ENCODE peak calls at places on chromosome 16, in four cellular contexts. D is K562, Q is GM12878, I is HepG2. R is an unnamed sample.

GRCh38 chr16:57041182-57042156 is 50.9 kb upstream of the CPNE2 start:
- DNase-seq in D (no peak), Q (peak; percentile 79), I (no peak), R (no peak)

GRCh38 chr16:31225193-31225592 is 8.3 kb upstream of the PYDC1 start:
- DNase-seq in D (peak; percentile 17), Q (no peak), I (no peak), R (no peak)

GRCh38 chr16:68081796-68082567 is 3.2 kb upstream of the NFATC3 start:
- DNase-seq in D (no peak), Q (no peak), I (no peak), R (no peak)

GRCh38 chr16:23424292-23424958 is 28.6 kb downstream of the COG7 start:
- DNase-seq in D (no peak), Q (no peak), I (no peak), R (no peak)

GRCh38 chr16:25110392-25110947 is 1.1 kb upstream of the LCMT1 start:
- DNase-seq in D (no peak), Q (no peak), I (no peak), R (no peak)

GRCh38 chr16:85916141-85916890 is 17.4 kb downstream of the IRF8 start:
- DNase-seq in D (no peak), Q (no peak), I (peak; percentile 62), R (no peak)

GRCh38 chr16:86345521-86345920 is 164.8 kb upstream of the FOXF1 start:
- DNase-seq in D (no peak), Q (no peak), I (no peak), R (no peak)

GRCh38 chr16:61900482-61900881 is 135.8 kb downstream of the CDH8 start:
- DNase-seq in D (no peak), Q (no peak), I (no peak), R (no peak)

GRCh38 chr16:12087901-12088364 is 111.4 kb downstream of the SNX29 start:
- DNase-seq in D (no peak), Q (no peak), I (no peak), R (no peak)

GRCh38 chr16:4982056-4982867 is 24.1 kb downstream of the SEC14L5 start:
- DNase-seq in D (no peak), Q (no peak), I (no peak), R (no peak)

GRCh38 chr16:69706256-69706974 is 19.9 kb downstream of the NQO1 start:
- DNase-seq in D (no peak), Q (no peak), I (no peak), R (no peak)

GRCh38 chr16:58280846-58281301 is 14.0 kb downstream of the PRSS54 start:
- DNase-seq in D (no peak), Q (no peak), I (no peak), R (peak; percentile 52)

GRCh38 chr16:19382887-19383816 is 34.5 kb upstream of the TMC5 start:
- DNase-seq in D (no peak), Q (no peak), I (no peak), R (no peak)

GRCh38 chr16:31713945-31714898 is 159.4 kb upstream of the ZNF267 start:
- DNase-seq in D (peak; percentile 52), Q (no peak), I (no peak), R (peak; percentile 63)

GRCh38 chr16:68452176-68452575 is 3.9 kb upstream of the SMPD3 start:
- DNase-seq in D (no peak), Q (no peak), I (no peak), R (no peak)

GRCh38 chr16:85104821-85105391 is 7.4 kb downstream of the CIBAR2 start:
- DNase-seq in D (no peak), Q (peak; percentile 21), I (no peak), R (no peak)

GRCh38 chr16:180101-180920 is at the start of gene HBQ1:
- DNase-seq in D (peak; percentile 78), Q (no peak), I (peak; percentile 21), R (peak; percentile 71)

GRCh38 chr16:23143391-23143790 is 5.9 kb downstream of the USP31 start:
- DNase-seq in D (no peak), Q (no peak), I (no peak), R (no peak)

GRCh38 chr16:72797606-72798005 is 250.3 kb downstream of the ZFHX3 start:
- DNase-seq in D (no peak), Q (no peak), I (no peak), R (no peak)

GRCh38 chr16:84884311-84885023 is 64.7 kb downstream of the CRISPLD2 start:
- DNase-seq in D (peak; percentile 68), Q (no peak), I (peak; percentile 45), R (no peak)

GRCh38 chr16:23941963-23942564 is 106.3 kb downstream of the PRKCB start:
- DNase-seq in D (no peak), Q (no peak), I (no peak), R (no peak)

GRCh38 chr16:85067024-85067423 is 39.4 kb downstream of the KIAA0513 start:
- DNase-seq in D (no peak), Q (no peak), I (no peak), R (no peak)

GRCh38 chr16:31505483-31505882 is 2.7 kb downstream of the RUSF1 start:
- DNase-seq in D (no peak), Q (peak; percentile 61), I (no peak), R (no peak)

GRCh38 chr16:1474471-1474795 is 395 bp downstream of the CLCN7 start:
- DNase-seq in D (no peak), Q (no peak), I (no peak), R (peak; percentile 45)

GRCh38 chr16:1475552-1476114 is 805 bp upstream of the CLCN7 start:
- DNase-seq in D (no peak), Q (no peak), I (no peak), R (no peak)

GRCh38 chr16:1474047-1474446 is 781 bp downstream of the CLCN7 start:
- DNase-seq in D (no peak), Q (no peak), I (peak; percentile 28), R (no peak)

GRCh38 chr16:1472974-1473373 is 1.9 kb downstream of the CLCN7 start:
- DNase-seq in D (peak; percentile 63), Q (no peak), I (no peak), R (no peak)

DNA sequence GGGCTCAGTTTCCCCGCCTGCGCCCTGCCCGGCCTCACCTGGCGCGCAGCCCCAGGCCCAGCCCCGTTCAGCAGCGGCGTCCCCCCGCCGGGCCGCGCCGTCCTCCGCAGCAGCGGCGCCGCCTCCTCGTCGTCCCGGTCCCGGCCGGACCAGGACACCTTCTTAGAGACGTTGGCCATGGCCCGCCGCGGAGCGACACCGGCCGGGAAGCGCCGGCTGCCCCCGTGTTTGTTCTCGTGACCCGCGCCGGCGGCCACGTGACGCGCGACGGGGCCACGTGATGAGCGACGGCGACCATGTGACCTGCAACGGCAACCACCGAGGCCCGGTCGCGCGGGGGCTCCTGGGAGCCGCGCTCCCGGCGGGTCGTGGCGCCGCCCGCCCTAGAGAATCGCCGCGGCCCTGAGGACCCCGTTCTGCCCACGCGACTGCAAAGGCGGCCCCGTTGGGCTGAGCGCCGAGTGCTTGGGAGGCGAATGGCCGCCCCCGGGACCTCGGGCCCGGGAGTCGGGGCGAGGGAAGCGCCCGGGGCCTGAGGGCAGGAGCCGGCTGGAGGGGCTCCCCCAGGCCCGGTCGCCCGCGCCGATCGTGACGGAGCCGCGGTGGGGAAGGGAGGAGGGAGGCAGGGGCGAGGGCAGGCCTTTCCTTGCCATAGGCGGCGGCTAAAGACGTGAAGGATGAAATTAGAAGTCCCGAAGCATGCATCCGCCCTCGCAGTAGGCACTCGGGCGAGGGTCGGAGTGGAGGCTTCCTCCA is at the start of gene CLCN7:
- DNase-seq in D (peak; percentile 93), Q (no peak), I (peak; percentile 67), R (peak; percentile 85)
- TF ChIP-seq REST in D (peak; percentile 55), Q (no peak), I (no peak), R (no peak)

DNA sequence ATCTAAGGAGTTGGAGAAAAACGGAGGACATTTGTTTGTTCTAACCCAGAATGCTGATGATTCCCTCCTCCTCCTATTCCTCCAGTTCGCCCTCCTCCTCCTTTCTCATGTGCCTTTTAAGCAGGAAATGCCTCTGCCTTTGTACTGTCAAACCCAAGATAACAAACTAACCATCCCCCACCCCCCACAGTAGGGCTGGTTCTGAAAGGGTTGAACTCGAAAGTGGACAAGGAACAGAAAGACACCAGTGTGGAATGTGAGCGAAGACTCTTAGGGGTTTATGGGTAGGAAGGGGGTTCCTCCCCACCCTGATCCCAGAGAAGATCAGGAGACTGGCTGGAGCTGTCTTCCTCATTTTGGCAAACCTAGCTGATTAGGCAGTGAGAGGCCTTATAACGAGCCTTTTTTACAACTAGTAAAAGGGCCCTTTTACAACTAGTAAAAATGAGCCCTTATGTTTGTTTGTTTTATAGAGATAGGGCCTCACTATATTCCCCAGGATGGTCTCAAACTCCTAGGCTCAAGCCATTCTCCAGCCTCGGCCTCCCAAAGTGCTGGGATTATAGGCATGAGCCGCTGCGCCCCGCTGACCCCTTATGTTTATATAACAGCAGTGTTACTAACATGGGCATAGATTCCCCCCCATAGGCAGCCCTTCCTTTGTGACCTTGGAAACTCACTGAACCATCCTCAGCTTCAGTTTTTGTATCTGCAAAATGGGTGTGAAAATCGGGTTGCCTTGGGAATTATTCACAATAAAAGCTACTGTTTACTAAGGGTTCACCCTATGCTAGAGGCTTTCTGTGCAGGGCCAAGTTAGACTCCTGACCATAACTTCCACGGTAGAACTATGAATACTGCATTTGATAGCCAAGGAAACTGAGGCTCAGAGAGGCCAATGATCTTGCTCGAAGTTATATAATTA is 1.1 kb downstream of the CHD9 start:
- DNase-seq in D (peak; percentile 59), Q (no peak), I (peak; percentile 70), R (peak; percentile 83)
- TF ChIP-seq CREB1 in D (no peak), Q (no peak), I (no peak), R (no peak)

GRCh38 chr16:82892327-82892726 is 265.6 kb downstream of the CDH13 start:
- DNase-seq in D (no peak), Q (no peak), I (no peak), R (no peak)
- TF ChIP-seq REST in D (no peak), Q (no peak), I (no peak), R (no peak)

DNA sequence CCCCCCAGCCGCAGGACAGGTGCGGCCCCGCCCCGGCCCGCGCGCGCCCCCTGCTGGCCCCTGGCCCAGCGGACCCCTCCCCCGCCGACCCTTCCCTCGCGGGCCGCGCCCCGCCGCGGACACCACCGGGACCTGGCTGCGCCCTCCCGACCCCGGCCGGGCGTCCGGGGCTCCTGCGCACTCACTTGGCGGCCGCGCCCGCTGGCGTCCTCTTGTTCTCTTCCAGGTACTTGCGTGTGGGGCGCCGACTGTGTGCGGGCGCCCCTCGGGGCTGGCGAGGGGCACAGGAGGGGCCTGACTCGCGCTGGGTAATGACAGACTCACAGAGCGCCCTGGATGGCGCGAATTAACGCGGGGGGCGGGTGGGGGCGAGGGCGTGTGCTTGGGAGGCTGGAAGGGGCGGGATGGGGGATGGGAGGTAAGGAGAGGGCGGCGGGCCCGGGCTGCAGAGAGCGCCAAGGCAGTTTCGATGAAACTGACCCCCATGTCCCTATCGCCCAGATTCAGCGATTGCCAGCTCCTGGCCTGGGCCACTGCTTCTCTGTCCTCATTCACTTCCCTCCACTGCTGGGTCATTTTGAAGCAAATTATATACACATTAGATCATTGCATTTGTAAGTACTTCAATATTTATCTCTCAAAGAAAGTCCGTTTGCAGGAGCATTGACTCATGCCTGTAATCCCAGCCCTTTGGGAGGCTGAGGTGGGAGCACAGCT is 445 bp upstream of the DBNDD1 start:
- DNase-seq in D (peak; percentile 95), Q (no peak), I (peak; percentile 67), R (peak; percentile 86)
- TF ChIP-seq CREB1 in D (peak; percentile 77), Q (no peak), I (no peak), R (peak; percentile 64)

GRCh38 chr16:66552288-66553143 is at the start of gene CKLF:
- DNase-seq in D (peak; percentile 97), Q (peak; percentile 66), I (peak; percentile 85), R (peak; percentile 86)
- TF ChIP-seq REST in D (no peak), Q (no peak), I (no peak), R (no peak)